ENCODE peak calls at places on chromosomes 3 and 15, in four cellular contexts. C, E, B and N are unnamed samples.

GRCh38 chr3:190387578-190388213 is at the start of gene CLDN16:
- DNase-seq in C (no peak), B (no peak), E (no peak), N (no peak)

GRCh38 chr3:69997486-69998307 is 1.8 kb upstream of the SAMMSON start:
- DNase-seq in E (no peak), B (no peak), C (no peak), N (no peak)

GRCh38 chr15:68797157-68797556 is 23.5 kb downstream of the ANP32A start:
- DNase-seq in C (no peak), B (no peak), E (peak; percentile 45), N (no peak)

GRCh38 chr3:69209413-69209812 is 87.0 kb upstream of the LMOD3 start:
- DNase-seq in E (no peak), C (no peak), B (no peak), N (no peak)

GRCh38 chr3:75906555-75907112 is 121.3 kb upstream of the ZNF717 start:
- DNase-seq in E (peak; percentile 25), B (no peak), C (no peak), N (peak; percentile 75)

GRCh38 chr3:112958749-112959560 is 15.9 kb downstream of the CD200R1 start:
- DNase-seq in E (no peak), C (no peak), B (no peak), N (no peak)

GRCh38 chr3:131702156-131702555 is 199.4 kb upstream of the MRPL3 start:
- DNase-seq in C (no peak), E (no peak), B (no peak), N (no peak)

GRCh38 chr15:65916664-65917406 is 47.5 kb downstream of the RAB11A start:
- DNase-seq in E (peak; percentile 74), C (peak; percentile 48), B (no peak), N (no peak)

GRCh38 chr3:138696661-138697370 is 88.2 kb downstream of the FAIM start:
- DNase-seq in E (no peak), B (no peak), C (no peak), N (no peak)

GRCh38 chr15:75947117-75947516 is 43.4 kb downstream of the FBXO22 start:
- DNase-seq in E (peak; percentile 77), C (no peak), B (no peak), N (no peak)

GRCh38 chr3:143897558-143898305 is 49.5 kb upstream of the SLC9A9 start:
- DNase-seq in C (no peak), E (peak; percentile 49), B (no peak), N (no peak)

GRCh38 chr3:32239638-32240550 is 1.4 kb downstream of the CMTM8 start:
- DNase-seq in C (no peak), B (no peak), E (no peak), N (no peak)

GRCh38 chr3:133487920-133488540 is 85.5 kb upstream of the CDV3 start:
- DNase-seq in B (no peak), C (no peak), E (peak; percentile 27), N (no peak)
- TF ChIP-seq CTCF in B (no peak), C (no peak), E (peak; percentile 53), N (peak; percentile 23)

GRCh38 chr15:82750831-82751181 is 41.1 kb upstream of the AP3B2 start:
- DNase-seq in B (no peak), E (no peak), C (no peak), N (no peak)

GRCh38 chr15:82748315-82748714 is 38.6 kb upstream of the AP3B2 start:
- DNase-seq in C (no peak), E (no peak), B (no peak), N (no peak)

DNA sequence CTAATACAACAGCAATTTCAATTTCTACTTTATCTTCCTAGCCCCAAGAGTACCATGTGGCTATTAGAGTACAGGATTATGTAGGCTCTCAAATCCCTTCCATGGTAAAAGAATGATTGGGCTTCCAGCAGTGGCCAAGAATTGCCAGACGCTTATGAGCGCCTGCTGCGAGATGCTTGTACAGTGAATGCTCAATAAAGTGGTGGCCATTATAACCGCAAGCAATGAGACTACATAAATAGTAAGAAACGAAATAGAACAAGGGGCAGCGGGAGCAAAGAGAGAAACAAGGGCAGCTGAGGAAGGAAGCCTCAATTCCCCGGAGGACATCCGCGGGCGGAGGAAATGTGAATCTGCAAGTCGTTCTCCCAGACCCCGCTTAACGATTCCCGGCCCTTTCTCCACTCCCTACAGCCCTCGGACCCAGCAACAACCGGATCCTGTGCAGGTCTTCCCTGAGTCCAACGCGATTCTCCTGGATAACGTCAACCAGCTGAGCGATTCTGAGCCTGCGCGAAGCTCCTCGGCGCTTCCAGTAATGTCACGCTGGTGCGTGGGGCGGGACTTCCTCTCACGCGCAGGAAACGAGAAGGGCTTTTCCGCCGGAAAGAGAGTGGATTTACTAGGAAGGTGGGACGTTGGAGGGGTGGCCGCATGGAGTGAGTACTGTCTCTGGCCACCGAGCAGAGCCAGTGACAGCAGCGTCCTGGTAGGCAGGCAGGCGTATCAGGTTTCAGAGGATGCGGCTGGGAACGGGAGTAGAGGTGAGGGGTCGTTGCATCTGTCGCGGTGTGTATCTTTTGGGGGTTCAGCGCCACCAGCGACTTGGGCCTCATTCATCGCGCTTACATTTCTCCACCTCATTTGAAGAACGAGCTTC is 40.5 kb upstream of the AP3B2 start:
- DNase-seq in C (peak; percentile 87), E (peak; percentile 94), B (peak; percentile 73), N (peak; percentile 91)
- TF ChIP-seq POLR2A in C (peak; percentile 72), E (peak; percentile 77), B (peak; percentile 67), N (peak; percentile 55)

GRCh38 chr3:184561329-184562145 is at the start of gene EPHB3:
- DNase-seq in B (peak; percentile 99), C (peak; percentile 100), E (peak; percentile 99), N (peak; percentile 100)

GRCh38 chr3:184562146-184562861 is 719 bp downstream of the EPHB3 start:
- DNase-seq in B (no peak), E (no peak), C (no peak), N (no peak)

GRCh38 chr3:184563569-184563925 is 2.0 kb downstream of the EPHB3 start:
- DNase-seq in B (no peak), C (no peak), E (no peak), N (no peak)

GRCh38 chr3:184563941-184564684 is 2.5 kb downstream of the EPHB3 start:
- DNase-seq in B (no peak), C (no peak), E (no peak), N (no peak)

GRCh38 chr3:184562875-184563568 is 1.4 kb downstream of the EPHB3 start:
- DNase-seq in B (no peak), C (peak; percentile 66), E (peak; percentile 22), N (no peak)
- H3K27ac ChIP-seq in B (peak overlapping the region; percentile 93), C (peak overlapping the region; percentile 47), E (no peak overlapping the region), N (peak overlapping the region; percentile 93)

GRCh38 chr3:46078712-46079400 is 51.6 kb upstream of the XCR1 start:
- DNase-seq in B (peak; percentile 96), E (peak; percentile 93), C (peak; percentile 91), N (peak; percentile 94)

GRCh38 chr3:46075816-46076215 is 48.5 kb upstream of the XCR1 start:
- DNase-seq in B (no peak), C (no peak), E (no peak), N (no peak)

GRCh38 chr3:46071222-46071621 is 43.9 kb upstream of the XCR1 start:
- DNase-seq in E (no peak), C (no peak), B (no peak), N (no peak)

GRCh38 chr3:46080124-46080991 is 53.1 kb upstream of the XCR1 start:
- DNase-seq in B (no peak), C (no peak), E (no peak), N (no peak)

DNA sequence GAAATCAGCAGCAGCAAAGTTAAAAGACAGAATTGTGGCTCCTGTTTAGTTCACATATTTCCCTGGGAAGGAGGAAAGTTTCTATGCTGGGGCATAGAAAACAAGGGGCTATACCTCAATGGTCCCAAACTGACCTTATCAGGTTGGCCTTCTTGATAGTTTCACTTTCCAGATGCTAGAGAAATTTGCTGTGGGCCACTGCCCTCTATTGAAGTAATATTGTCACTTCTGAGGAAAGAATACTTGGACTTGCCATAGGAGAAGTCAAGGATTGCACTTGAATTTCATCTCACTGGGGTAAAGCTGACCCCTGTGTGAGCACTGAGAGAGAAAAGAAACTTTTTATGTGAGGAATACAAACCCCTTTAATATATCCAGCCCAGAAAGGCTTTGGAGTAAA is 49.3 kb upstream of the XCR1 start:
- DNase-seq in C (no peak), E (peak; percentile 13), B (no peak), N (no peak)
- TF ChIP-seq CTCF in C (no peak), E (peak; percentile 45), B (no peak), N (no peak)

GRCh38 chr3:58666683-58667082 is at the start of gene FAM3D:
- DNase-seq in E (no peak), C (no peak), B (no peak), N (peak; percentile 38)
- TF ChIP-seq POLR2A in E (no peak), C (no peak), B (no peak), N (no peak)